ENCODE peak calls at places on chromosomes 5 and 9, in seven cellular contexts. One of them, this sample, is unnamed.
A peak's percentile ranks its signal among the peaks of the same experiment; 100 is the strongest.

GRCh38 chr5:139574641-139575312 is 13.6 kb downstream of the UBE2D2 start:
- DNase-seq in psoas muscle: no peak
- DNase-seq in Daoy: peak; percentile 27
- DNase-seq in retina: no peak
- DNase-seq in endothelial cell: peak; percentile 18
- DNase-seq in B cell: peak; percentile 36
- DNase-seq in hippocampal formation: peak; percentile 6
- DNase-seq in this sample: peak; percentile 58

GRCh38 chr9:89677696-89678393 is 73.0 kb downstream of the GADD45G start:
- DNase-seq in psoas muscle: no peak
- DNase-seq in Daoy: no peak
- DNase-seq in retina: peak; percentile 90
- DNase-seq in endothelial cell: no peak
- DNase-seq in B cell: no peak
- DNase-seq in hippocampal formation: no peak
- DNase-seq in this sample: peak; percentile 72

GRCh38 chr5:177496111-177497010 is 1.0 kb downstream of the PDLIM7 start:
- DNase-seq in psoas muscle: peak; percentile 87
- DNase-seq in Daoy: peak; percentile 96
- DNase-seq in retina: peak; percentile 81
- DNase-seq in endothelial cell: peak; percentile 77
- DNase-seq in B cell: no peak
- DNase-seq in hippocampal formation: no peak
- DNase-seq in this sample: peak; percentile 97

GRCh38 chr5:43121565-43122484 is 1.1 kb downstream of the ZNF131 start:
- DNase-seq in psoas muscle: no peak
- DNase-seq in Daoy: peak; percentile 37
- DNase-seq in retina: peak; percentile 93
- DNase-seq in endothelial cell: no peak
- DNase-seq in B cell: no peak
- DNase-seq in hippocampal formation: peak; percentile 80
- DNase-seq in this sample: peak; percentile 73

GRCh38 chr5:28344803-28345433 is 1306.5 kb upstream of the CDH9 start:
- DNase-seq in psoas muscle: no peak
- DNase-seq in Daoy: peak; percentile 3
- DNase-seq in retina: peak; percentile 13
- DNase-seq in endothelial cell: peak; percentile 32
- DNase-seq in B cell: no peak
- DNase-seq in hippocampal formation: no peak
- DNase-seq in this sample: peak; percentile 61

GRCh38 chr5:173463207-173463606 is 135.0 kb upstream of the STC2 start:
- DNase-seq in psoas muscle: no peak
- DNase-seq in Daoy: no peak
- DNase-seq in retina: no peak
- DNase-seq in endothelial cell: no peak
- DNase-seq in B cell: no peak
- DNase-seq in hippocampal formation: no peak
- DNase-seq in this sample: no peak

GRCh38 chr9:133968428-133968827 is 23.7 kb downstream of the VAV2 start:
- DNase-seq in psoas muscle: no peak
- DNase-seq in Daoy: no peak
- DNase-seq in retina: peak; percentile 29
- DNase-seq in endothelial cell: no peak
- DNase-seq in B cell: peak; percentile 77
- DNase-seq in hippocampal formation: no peak
- DNase-seq in this sample: no peak

GRCh38 chr5:151214614-151215545 is 9.0 kb downstream of the CCDC69 start:
- DNase-seq in psoas muscle: no peak
- DNase-seq in Daoy: no peak
- DNase-seq in retina: no peak
- DNase-seq in endothelial cell: no peak
- DNase-seq in B cell: peak; percentile 73
- DNase-seq in hippocampal formation: no peak
- DNase-seq in this sample: no peak

GRCh38 chr9:110334183-110334582 is 3.5 kb downstream of the TXNDC8 start:
- DNase-seq in psoas muscle: no peak
- DNase-seq in Daoy: no peak
- DNase-seq in retina: no peak
- DNase-seq in endothelial cell: no peak
- DNase-seq in B cell: no peak
- DNase-seq in hippocampal formation: no peak
- DNase-seq in this sample: no peak

GRCh38 chr5:10624679-10625078 is 60.8 kb downstream of the ANKRD33B start:
- DNase-seq in psoas muscle: no peak
- DNase-seq in Daoy: no peak
- DNase-seq in retina: no peak
- DNase-seq in endothelial cell: no peak
- DNase-seq in B cell: no peak
- DNase-seq in hippocampal formation: no peak
- DNase-seq in this sample: no peak

GRCh38 chr5:40223884-40224402 is 455.8 kb upstream of the PTGER4 start:
- DNase-seq in psoas muscle: no peak
- DNase-seq in Daoy: peak; percentile 80
- DNase-seq in retina: no peak
- DNase-seq in endothelial cell: no peak
- DNase-seq in B cell: no peak
- DNase-seq in hippocampal formation: no peak
- DNase-seq in this sample: no peak

GRCh38 chr9:129995409-129996160 is 47.4 kb downstream of the FNBP1 start:
- DNase-seq in psoas muscle: no peak
- DNase-seq in Daoy: peak; percentile 60
- DNase-seq in retina: no peak
- DNase-seq in endothelial cell: no peak
- DNase-seq in B cell: no peak
- DNase-seq in hippocampal formation: peak; percentile 25
- DNase-seq in this sample: peak; percentile 7

GRCh38 chr5:980941-981340 is 27.7 kb upstream of the NKD2 start:
- DNase-seq in psoas muscle: no peak
- DNase-seq in Daoy: peak; percentile 74
- DNase-seq in retina: peak; percentile 69
- DNase-seq in endothelial cell: no peak
- DNase-seq in B cell: no peak
- DNase-seq in hippocampal formation: no peak
- DNase-seq in this sample: peak; percentile 77

GRCh38 chr5:163347671-163348070 is 89.7 kb upstream of the CCNG1 start:
- DNase-seq in psoas muscle: no peak
- DNase-seq in Daoy: peak; percentile 59
- DNase-seq in retina: peak; percentile 66
- DNase-seq in endothelial cell: peak; percentile 67
- DNase-seq in B cell: peak; percentile 46
- DNase-seq in hippocampal formation: peak; percentile 63
- DNase-seq in this sample: peak; percentile 81

GRCh38 chr5:35851282-35851681 is 5.4 kb upstream of the IL7R start:
- DNase-seq in psoas muscle: no peak
- DNase-seq in Daoy: peak; percentile 17
- DNase-seq in retina: no peak
- DNase-seq in endothelial cell: no peak
- DNase-seq in B cell: no peak
- DNase-seq in hippocampal formation: no peak
- DNase-seq in this sample: no peak

GRCh38 chr5:163434410-163434866 is 3.0 kb upstream of the CCNG1 start:
- DNase-seq in psoas muscle: no peak
- DNase-seq in Daoy: peak; percentile 82
- DNase-seq in retina: no peak
- DNase-seq in endothelial cell: no peak
- DNase-seq in B cell: no peak
- DNase-seq in hippocampal formation: no peak
- DNase-seq in this sample: no peak

GRCh38 chr9:135349963-135350360 is 129.6 kb upstream of the PPP1R26 start:
- DNase-seq in psoas muscle: no peak
- DNase-seq in Daoy: no peak
- DNase-seq in retina: no peak
- DNase-seq in endothelial cell: no peak
- DNase-seq in B cell: no peak
- DNase-seq in hippocampal formation: no peak
- DNase-seq in this sample: no peak

GRCh38 chr5:9149988-9150387 is 395.9 kb downstream of the SEMA5A start:
- DNase-seq in psoas muscle: no peak
- DNase-seq in Daoy: peak; percentile 33
- DNase-seq in retina: no peak
- DNase-seq in endothelial cell: no peak
- DNase-seq in B cell: no peak
- DNase-seq in hippocampal formation: no peak
- DNase-seq in this sample: no peak

GRCh38 chr9:120729796-120730195 is 15.5 kb upstream of the MEGF9 start:
- DNase-seq in psoas muscle: no peak
- DNase-seq in Daoy: peak; percentile 19
- DNase-seq in retina: peak; percentile 24
- DNase-seq in endothelial cell: no peak
- DNase-seq in B cell: no peak
- DNase-seq in hippocampal formation: no peak
- DNase-seq in this sample: peak; percentile 41

GRCh38 chr9:97372580-97372979 is 39.3 kb upstream of the TDRD7 start:
- DNase-seq in psoas muscle: no peak
- DNase-seq in Daoy: no peak
- DNase-seq in retina: no peak
- DNase-seq in endothelial cell: no peak
- DNase-seq in B cell: no peak
- DNase-seq in hippocampal formation: no peak
- DNase-seq in this sample: no peak

GRCh38 chr9:116437411-116438370 is 249.4 kb upstream of the TRIM32 start:
- DNase-seq in psoas muscle: no peak
- DNase-seq in Daoy: peak; percentile 19
- DNase-seq in retina: no peak
- DNase-seq in endothelial cell: no peak
- DNase-seq in B cell: no peak
- DNase-seq in hippocampal formation: no peak
- DNase-seq in this sample: peak; percentile 28

GRCh38 chr9:78542491-78543175 is 245.7 kb downstream of the PSAT1 start:
- DNase-seq in psoas muscle: no peak
- DNase-seq in Daoy: no peak
- DNase-seq in retina: peak; percentile 62
- DNase-seq in endothelial cell: no peak
- DNase-seq in B cell: no peak
- DNase-seq in hippocampal formation: no peak
- DNase-seq in this sample: peak; percentile 65

GRCh38 chr5:87081511-87082372 is 185.9 kb upstream of the RASA1 start:
- DNase-seq in psoas muscle: no peak
- DNase-seq in Daoy: no peak
- DNase-seq in retina: no peak
- DNase-seq in endothelial cell: no peak
- DNase-seq in B cell: peak; percentile 47
- DNase-seq in hippocampal formation: no peak
- DNase-seq in this sample: peak; percentile 36

GRCh38 chr9:4550777-4551476 is 60.7 kb downstream of the SLC1A1 start:
- DNase-seq in psoas muscle: no peak
- DNase-seq in Daoy: no peak
- DNase-seq in retina: no peak
- DNase-seq in endothelial cell: no peak
- DNase-seq in B cell: no peak
- DNase-seq in hippocampal formation: no peak
- DNase-seq in this sample: peak; percentile 18

GRCh38 chr5:40486437-40487270 is 193.1 kb upstream of the PTGER4 start:
- DNase-seq in psoas muscle: no peak
- DNase-seq in Daoy: peak; percentile 70
- DNase-seq in retina: no peak
- DNase-seq in endothelial cell: no peak
- DNase-seq in B cell: no peak
- DNase-seq in hippocampal formation: no peak
- DNase-seq in this sample: no peak

GRCh38 chr5:14305045-14305444 is 161.9 kb downstream of the TRIO start:
- DNase-seq in psoas muscle: no peak
- DNase-seq in Daoy: peak; percentile 83
- DNase-seq in retina: no peak
- DNase-seq in endothelial cell: no peak
- DNase-seq in B cell: no peak
- DNase-seq in hippocampal formation: no peak
- DNase-seq in this sample: no peak

GRCh38 chr9:116717150-116717549 is 30.0 kb downstream of the TRIM32 start:
- DNase-seq in psoas muscle: no peak
- DNase-seq in Daoy: no peak
- DNase-seq in retina: no peak
- DNase-seq in endothelial cell: no peak
- DNase-seq in B cell: no peak
- DNase-seq in hippocampal formation: no peak
- DNase-seq in this sample: peak; percentile 50

GRCh38 chr5:1110930-1111726 is 735 bp downstream of the SLC12A7 start:
- DNase-seq in psoas muscle: peak; percentile 68
- DNase-seq in Daoy: no peak
- DNase-seq in retina: peak; percentile 53
- DNase-seq in endothelial cell: peak; percentile 48
- DNase-seq in B cell: peak; percentile 76
- DNase-seq in hippocampal formation: no peak
- DNase-seq in this sample: peak; percentile 73

GRCh38 chr5:448061-448765 is 5.2 kb downstream of the EXOC3 start:
- DNase-seq in psoas muscle: peak; percentile 52
- DNase-seq in Daoy: no peak
- DNase-seq in retina: no peak
- DNase-seq in endothelial cell: no peak
- DNase-seq in B cell: no peak
- DNase-seq in hippocampal formation: peak; percentile 60
- DNase-seq in this sample: no peak

GRCh38 chr9:37916471-37917314 is 12.8 kb upstream of the SLC25A51 start:
- DNase-seq in psoas muscle: no peak
- DNase-seq in Daoy: no peak
- DNase-seq in retina: no peak
- DNase-seq in endothelial cell: no peak
- DNase-seq in B cell: no peak
- DNase-seq in hippocampal formation: no peak
- DNase-seq in this sample: no peak

GRCh38 chr5:132308701-132309100 is 14.5 kb downstream of the SLC22A4 start:
- DNase-seq in psoas muscle: no peak
- DNase-seq in Daoy: no peak
- DNase-seq in retina: no peak
- DNase-seq in endothelial cell: no peak
- DNase-seq in B cell: no peak
- DNase-seq in hippocampal formation: no peak
- DNase-seq in this sample: no peak

GRCh38 chr5:87115839-87116364 is 151.8 kb upstream of the RASA1 start:
- DNase-seq in psoas muscle: no peak
- DNase-seq in Daoy: no peak
- DNase-seq in retina: no peak
- DNase-seq in endothelial cell: no peak
- DNase-seq in B cell: no peak
- DNase-seq in hippocampal formation: no peak
- DNase-seq in this sample: no peak

GRCh38 chr9:14031015-14031414 is 282.9 kb downstream of the NFIB start:
- DNase-seq in psoas muscle: no peak
- DNase-seq in Daoy: no peak
- DNase-seq in retina: peak; percentile 11
- DNase-seq in endothelial cell: peak; percentile 47
- DNase-seq in B cell: no peak
- DNase-seq in hippocampal formation: no peak
- DNase-seq in this sample: peak; percentile 85

GRCh38 chr5:132102101-132102701 is 28.6 kb downstream of the CSF2 start:
- DNase-seq in psoas muscle: no peak
- DNase-seq in Daoy: peak; percentile 68
- DNase-seq in retina: no peak
- DNase-seq in endothelial cell: no peak
- DNase-seq in B cell: no peak
- DNase-seq in hippocampal formation: no peak
- DNase-seq in this sample: no peak